ENCODE peak calls at places on chromosome 6, in four cellular contexts. One of them, this sample, is unnamed. For H3K4me1, the result is how much of the 10 kb centered on the place peaks cover.

GRCh38 chr6:130120731-130121130 is 102.0 kb downstream of the SAMD3 start:
- DNase-seq in MM.1S: no peak
- DNase-seq in psoas muscle: no peak
- DNase-seq in left lung: no peak
- DNase-seq in this sample: no peak

GRCh38 chr6:20846602-20847028 is 312.4 kb downstream of the CDKAL1 start:
- DNase-seq in MM.1S: no peak
- DNase-seq in left lung: no peak
- DNase-seq in psoas muscle: no peak
- DNase-seq in this sample: no peak

GRCh38 chr6:133418108-133418507 is 177.0 kb downstream of the EYA4 start:
- DNase-seq in MM.1S: no peak
- DNase-seq in psoas muscle: no peak
- DNase-seq in left lung: no peak
- DNase-seq in this sample: no peak

GRCh38 chr6:89749918-89750317 is 69.7 kb downstream of the MDN1 start:
- DNase-seq in left lung: no peak
- DNase-seq in MM.1S: no peak
- DNase-seq in psoas muscle: no peak
- DNase-seq in this sample: no peak

GRCh38 chr6:110331816-110332215 is 26.3 kb downstream of the METTL24 start:
- DNase-seq in left lung: no peak
- DNase-seq in MM.1S: no peak
- DNase-seq in psoas muscle: no peak
- DNase-seq in this sample: no peak

GRCh38 chr6:167515873-167516507 is 191.1 kb downstream of the TTLL2 start:
- DNase-seq in left lung: no peak
- DNase-seq in psoas muscle: no peak
- DNase-seq in MM.1S: no peak
- DNase-seq in this sample: no peak

GRCh38 chr6:143158113-143158581 is 97.5 kb downstream of the AIG1 start:
- DNase-seq in MM.1S: no peak
- DNase-seq in psoas muscle: no peak
- DNase-seq in left lung: no peak
- DNase-seq in this sample: no peak

GRCh38 chr6:354631-355280 is 36.8 kb upstream of the IRF4 start:
- DNase-seq in left lung: no peak
- DNase-seq in MM.1S: no peak
- DNase-seq in psoas muscle: no peak
- DNase-seq in this sample: no peak

GRCh38 chr6:83378621-83379388 is 52.0 kb downstream of the ME1 start:
- DNase-seq in left lung: no peak
- DNase-seq in psoas muscle: no peak
- DNase-seq in MM.1S: no peak
- DNase-seq in this sample: no peak

GRCh38 chr6:15444881-15445280 is 199.0 kb downstream of the JARID2 start:
- DNase-seq in left lung: no peak
- DNase-seq in psoas muscle: no peak
- DNase-seq in MM.1S: no peak
- DNase-seq in this sample: no peak

GRCh38 chr6:2524090-2524489 is 226.6 kb downstream of the MYLK4 start:
- DNase-seq in left lung: no peak
- DNase-seq in psoas muscle: no peak
- DNase-seq in MM.1S: no peak
- DNase-seq in this sample: no peak

GRCh38 chr6:90328004-90328403 is 31.4 kb upstream of the BACH2 start:
- DNase-seq in MM.1S: no peak
- DNase-seq in left lung: no peak
- DNase-seq in psoas muscle: no peak
- DNase-seq in this sample: no peak

GRCh38 chr6:120493483-120493882 is 840.8 kb downstream of the TBC1D32 start:
- DNase-seq in MM.1S: no peak
- DNase-seq in psoas muscle: no peak
- DNase-seq in left lung: no peak
- DNase-seq in this sample: no peak

GRCh38 chr6:16758163-16758975 is 2.9 kb downstream of the ATXN1 start:
- DNase-seq in psoas muscle: no peak
- DNase-seq in left lung: no peak
- DNase-seq in MM.1S: no peak
- DNase-seq in this sample: no peak

GRCh38 chr6:160979063-160979708 is 12.4 kb upstream of the MAP3K4 start:
- DNase-seq in left lung: no peak
- DNase-seq in psoas muscle: no peak
- DNase-seq in MM.1S: no peak
- DNase-seq in this sample: no peak

GRCh38 chr6:82773061-82773717 is 292.5 kb downstream of the UBE3D start:
- DNase-seq in psoas muscle: no peak
- DNase-seq in left lung: no peak
- DNase-seq in MM.1S: no peak
- DNase-seq in this sample: no peak

GRCh38 chr6:5659467-5659866 is 347.3 kb downstream of the NRN1 start:
- DNase-seq in MM.1S: no peak
- DNase-seq in left lung: no peak
- DNase-seq in psoas muscle: no peak
- DNase-seq in this sample: no peak

GRCh38 chr6:12371151-12371550 is 81.0 kb downstream of the EDN1 start:
- DNase-seq in left lung: no peak
- DNase-seq in psoas muscle: no peak
- DNase-seq in MM.1S: no peak
- DNase-seq in this sample: no peak

GRCh38 chr6:16367584-16367970 is 129.2 kb downstream of the GMPR start:
- DNase-seq in psoas muscle: no peak
- DNase-seq in MM.1S: no peak
- DNase-seq in left lung: no peak
- DNase-seq in this sample: no peak

GRCh38 chr6:167925011-167925410 is 72.5 kb upstream of the KIF25 start:
- DNase-seq in MM.1S: no peak
- DNase-seq in left lung: no peak
- DNase-seq in psoas muscle: no peak
- DNase-seq in this sample: no peak

GRCh38 chr6:156982168-156982567 is 205.0 kb downstream of the ARID1B start:
- DNase-seq in left lung: no peak
- DNase-seq in psoas muscle: no peak
- DNase-seq in MM.1S: no peak
- DNase-seq in this sample: no peak
- H3K4me1 ChIP-seq in left lung: under half
- H3K4me1 ChIP-seq in psoas muscle: half or more
- H3K4me1 ChIP-seq in MM.1S: under half
- H3K4me1 ChIP-seq in this sample: under half

GRCh38 chr6:1396952-1397868 is 7.8 kb downstream of the FOXF2 start:
- DNase-seq in psoas muscle: peak
- DNase-seq in MM.1S: peak
- DNase-seq in left lung: no peak
- DNase-seq in this sample: peak
- H3K4me3 ChIP-seq in psoas muscle: no peak
- H3K4me3 ChIP-seq in MM.1S: peak
- H3K4me3 ChIP-seq in left lung: no peak
- H3K4me3 ChIP-seq in this sample: peak

GRCh38 chr6:26240981-26241770 is 123.8 kb upstream of the BTN3A2 start:
- DNase-seq in psoas muscle: no peak
- DNase-seq in MM.1S: no peak
- DNase-seq in left lung: peak
- DNase-seq in this sample: no peak
- H3K27ac ChIP-seq in psoas muscle: peak
- H3K27ac ChIP-seq in MM.1S: no peak
- H3K27ac ChIP-seq in left lung: peak
- H3K27ac ChIP-seq in this sample: no peak

DNA sequence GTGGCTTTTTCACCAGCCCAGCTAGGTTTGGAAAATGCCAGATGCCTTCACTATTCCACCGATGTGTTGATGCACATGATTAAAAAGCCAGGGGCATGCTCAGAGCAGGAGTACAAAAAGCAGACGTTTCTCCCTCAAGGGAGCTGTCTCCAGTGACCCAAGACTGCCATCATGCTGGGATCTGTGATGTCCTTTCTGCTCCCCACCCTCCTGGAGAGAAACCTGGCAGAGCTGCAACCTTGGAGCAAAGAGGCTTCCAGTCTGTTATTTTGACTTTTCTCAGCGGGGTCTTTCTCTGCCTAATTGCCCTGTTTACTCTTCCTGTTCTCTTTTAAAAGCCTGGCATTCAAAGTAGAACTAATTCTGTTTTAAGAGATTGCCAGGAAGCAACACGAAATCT is 610.8 kb downstream of the UTRN start:
- DNase-seq in left lung: no peak
- DNase-seq in psoas muscle: no peak
- DNase-seq in MM.1S: no peak
- DNase-seq in this sample: no peak
- H3K4me1 ChIP-seq in left lung: under half
- H3K4me1 ChIP-seq in psoas muscle: under half
- H3K4me1 ChIP-seq in MM.1S: under half
- H3K4me1 ChIP-seq in this sample: under half

DNA sequence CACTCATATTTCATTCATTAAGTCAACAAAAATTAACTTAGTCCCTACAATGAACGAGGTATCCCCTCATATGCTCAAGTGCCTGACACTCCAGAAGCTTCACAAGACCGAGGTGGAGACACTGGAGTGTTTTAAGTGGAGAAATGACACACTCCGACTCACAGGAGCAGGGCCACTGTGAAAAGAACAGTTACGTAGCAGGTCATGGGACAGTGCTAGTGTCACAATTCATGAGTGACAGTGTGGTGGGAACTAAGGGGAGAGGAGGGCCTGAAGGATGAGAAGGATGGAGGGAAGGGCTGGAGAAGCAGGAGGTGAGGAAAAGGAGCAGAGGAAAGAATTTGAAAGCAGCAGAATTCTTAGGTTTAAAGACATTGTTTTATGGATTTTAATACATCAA is 1.3 kb upstream of the HLA-A start:
- DNase-seq in psoas muscle: no peak
- DNase-seq in MM.1S: no peak
- DNase-seq in left lung: no peak
- DNase-seq in this sample: no peak
- H3K4me3 ChIP-seq in psoas muscle: no peak
- H3K4me3 ChIP-seq in MM.1S: no peak
- H3K4me3 ChIP-seq in left lung: no peak
- H3K4me3 ChIP-seq in this sample: no peak

GRCh38 chr6:77298298-77298697 is 165.0 kb downstream of the HTR1B start:
- DNase-seq in psoas muscle: no peak
- DNase-seq in MM.1S: no peak
- DNase-seq in left lung: no peak
- DNase-seq in this sample: no peak

GRCh38 chr6:77290798-77291197 is 172.5 kb downstream of the HTR1B start:
- DNase-seq in left lung: no peak
- DNase-seq in MM.1S: no peak
- DNase-seq in psoas muscle: no peak
- DNase-seq in this sample: no peak

DNA sequence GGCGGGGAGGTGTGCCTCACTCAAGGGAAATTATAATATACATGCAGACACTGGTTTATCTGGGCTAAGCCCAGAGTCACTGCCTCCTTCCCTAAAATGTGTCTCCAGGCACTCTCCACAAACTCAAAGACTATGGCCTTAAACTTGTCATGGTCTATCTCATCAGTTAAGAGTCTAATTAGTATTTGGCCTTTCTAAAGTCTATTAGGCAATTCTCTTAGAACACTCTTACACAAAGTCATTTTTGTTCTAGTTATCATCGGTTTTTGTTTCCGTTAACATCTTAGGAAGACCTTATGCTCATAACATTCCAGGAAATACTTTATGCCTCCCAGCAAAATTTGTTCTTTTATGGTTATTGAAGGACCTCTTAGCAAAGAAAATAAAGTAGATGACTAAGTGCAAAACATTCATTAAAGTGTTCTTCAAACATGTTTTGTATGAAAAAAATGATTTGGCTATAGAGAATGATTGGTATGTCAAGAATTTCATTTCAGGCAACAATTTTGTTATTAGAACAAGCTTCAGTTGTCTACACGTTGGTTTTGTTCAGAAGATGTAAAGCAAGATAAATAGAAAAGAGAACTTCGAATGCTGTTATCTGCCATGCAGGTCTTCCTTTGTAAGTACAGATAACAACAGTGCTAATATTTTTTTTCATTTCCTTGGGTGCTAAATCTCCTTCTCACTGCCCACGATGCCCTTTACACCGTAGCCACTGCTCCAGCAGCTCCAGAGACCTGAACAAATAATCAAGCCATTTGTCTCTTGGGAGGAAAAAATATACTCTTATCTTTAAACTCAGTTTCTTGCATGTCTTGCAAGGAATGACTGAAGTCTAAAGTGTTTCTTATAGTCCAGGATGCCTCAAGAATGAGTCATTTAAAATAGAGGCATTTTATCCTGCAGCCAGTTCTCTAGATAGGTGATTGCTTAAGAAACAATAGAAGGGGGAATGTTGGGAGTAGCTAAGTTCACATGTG is 170.4 kb downstream of the HTR1B start:
- DNase-seq in left lung: no peak
- DNase-seq in MM.1S: no peak
- DNase-seq in psoas muscle: no peak
- DNase-seq in this sample: no peak
- H3K27ac ChIP-seq in left lung: peak
- H3K27ac ChIP-seq in MM.1S: no peak
- H3K27ac ChIP-seq in psoas muscle: no peak
- H3K27ac ChIP-seq in this sample: no peak

GRCh38 chr6:111779031-111779430 is 94.2 kb downstream of the FYN start:
- DNase-seq in psoas muscle: no peak
- DNase-seq in left lung: no peak
- DNase-seq in MM.1S: no peak
- DNase-seq in this sample: no peak
- H3K4me1 ChIP-seq in psoas muscle: under half
- H3K4me1 ChIP-seq in left lung: under half
- H3K4me1 ChIP-seq in MM.1S: under half
- H3K4me1 ChIP-seq in this sample: half or more

GRCh38 chr6:108114861-108115597 is 40.5 kb upstream of the OSTM1 start:
- DNase-seq in left lung: peak
- DNase-seq in MM.1S: no peak
- DNase-seq in psoas muscle: peak
- DNase-seq in this sample: no peak
- H3K4me3 ChIP-seq in left lung: peak
- H3K4me3 ChIP-seq in MM.1S: no peak
- H3K4me3 ChIP-seq in psoas muscle: peak
- H3K4me3 ChIP-seq in this sample: peak